ENCODE peak calls at places on chromosomes 4 and X, in five cellular contexts. N is CD4-positive, alpha-beta T cell; A is pancreas; G is psoas muscle; X is stomach. K is an unnamed sample.

GRCh38 chrX:68929332-68930150 is 100.7 kb downstream of the EFNB1 start:
- DNase-seq in N (no peak), A (no peak), G (peak), X (peak), K (no peak)

GRCh38 chrX:34734383-34734782 is 77.3 kb upstream of the TMEM47 start:
- DNase-seq in N (no peak), A (no peak), G (no peak), X (no peak), K (no peak)

GRCh38 chr4:119212964-119213606 is 572 bp downstream of the USP53 start:
- DNase-seq in N (peak), A (peak), G (peak), X (peak), K (peak)

GRCh38 chr4:8882239-8882638 is 10.6 kb upstream of the HMX1 start:
- DNase-seq in N (no peak), A (no peak), G (no peak), X (no peak), K (no peak)

GRCh38 chrX:37425370-37425769 is 76.2 kb downstream of the PRRG1 start:
- DNase-seq in N (no peak), A (no peak), G (no peak), X (no peak), K (no peak)

GRCh38 chrX:81120936-81121351 is 80.8 kb downstream of the HMGN5 start:
- DNase-seq in N (peak), A (peak), G (peak), X (peak), K (peak)

GRCh38 chrX:88425739-88426138 is 321.3 kb upstream of the CPXCR1 start:
- DNase-seq in N (no peak), A (no peak), G (no peak), X (no peak), K (no peak)

GRCh38 chrX:153305941-153306464 is 15.6 kb downstream of the PNMA6F start:
- DNase-seq in N (no peak), A (no peak), G (no peak), X (no peak), K (no peak)

GRCh38 chr4:972651-973424 is 531 bp downstream of the DGKQ start:
- DNase-seq in N (peak), A (no peak), G (no peak), X (peak), K (peak)

GRCh38 chr4:10354225-10354624 is 103.0 kb downstream of the ZNF518B start:
- DNase-seq in N (no peak), A (no peak), G (no peak), X (no peak), K (no peak)

GRCh38 chrX:25083661-25084060 is 67.9 kb upstream of the ARX start:
- DNase-seq in N (no peak), A (no peak), G (no peak), X (no peak), K (no peak)

GRCh38 chr4:102578819-102579218 is 77.7 kb downstream of the NFKB1 start:
- DNase-seq in N (no peak), A (no peak), G (no peak), X (no peak), K (no peak)

GRCh38 chr4:8768357-8768999 is 103.2 kb downstream of the HMX1 start:
- DNase-seq in N (no peak), A (no peak), G (peak), X (no peak), K (no peak)

GRCh38 chrX:108494416-108495095 is 54.9 kb downstream of the COL4A5 start:
- DNase-seq in N (no peak), A (no peak), G (no peak), X (no peak), K (no peak)

GRCh38 chr4:85793256-85793655 is 318.3 kb downstream of the ARHGAP24 start:
- DNase-seq in N (no peak), A (no peak), G (no peak), X (no peak), K (no peak)

GRCh38 chrX:32896132-32896531 is 315.2 kb downstream of the DMD start:
- DNase-seq in N (no peak), A (no peak), G (no peak), X (no peak), K (no peak)

GRCh38 chr4:155819066-155819465 is 47.0 kb downstream of the ASIC5 start:
- DNase-seq in N (no peak), A (no peak), G (no peak), X (no peak), K (no peak)

GRCh38 chr4:155820887-155821529 is 45.1 kb downstream of the ASIC5 start:
- DNase-seq in N (no peak), A (no peak), G (no peak), X (no peak), K (no peak)

GRCh38 chr4:155818639-155819038 is 47.4 kb downstream of the ASIC5 start:
- DNase-seq in N (no peak), A (no peak), G (no peak), X (no peak), K (no peak)

DNA sequence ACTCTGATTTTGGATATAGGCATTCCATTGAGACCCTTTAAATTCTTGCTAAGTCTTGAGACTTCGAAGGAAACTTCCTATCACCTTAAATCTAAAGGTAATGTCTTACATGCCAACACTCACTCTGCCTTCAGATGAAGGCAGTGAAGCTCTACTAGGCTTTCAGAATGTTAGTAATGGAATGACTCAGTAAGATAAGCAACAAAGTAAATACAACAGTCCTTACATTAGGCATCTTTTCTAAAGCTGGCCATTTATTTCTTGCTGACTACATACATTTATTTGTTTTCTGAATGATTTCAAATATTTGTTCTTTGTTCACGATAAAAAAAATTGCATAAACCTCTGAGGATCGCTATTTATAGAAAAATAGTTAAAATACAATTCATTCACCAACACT is 43.5 kb downstream of the ASIC5 start:
- DNase-seq in N (no peak), A (no peak), G (no peak), X (no peak), K (peak)
- TF ChIP-seq CTCF in N (no peak), A (no peak), G (no peak), X (no peak), K (no peak)

GRCh38 chr4:185304944-185305690 is 90.6 kb downstream of the LRP2BP start:
- DNase-seq in N (no peak), A (no peak), G (no peak), X (no peak), K (peak)
- TF ChIP-seq CTCF in N (no peak), A (no peak), G (peak), X (no peak), K (peak)

GRCh38 chr4:26838055-26838842 is 22.4 kb upstream of the STIM2 start:
- DNase-seq in N (no peak), A (no peak), G (no peak), X (no peak), K (no peak)

GRCh38 chr4:26839016-26839415 is 21.6 kb upstream of the STIM2 start:
- DNase-seq in N (no peak), A (no peak), G (no peak), X (no peak), K (no peak)

GRCh38 chr4:26836539-26836938 is 24.1 kb upstream of the STIM2 start:
- DNase-seq in N (no peak), A (no peak), G (no peak), X (no peak), K (no peak)

DNA sequence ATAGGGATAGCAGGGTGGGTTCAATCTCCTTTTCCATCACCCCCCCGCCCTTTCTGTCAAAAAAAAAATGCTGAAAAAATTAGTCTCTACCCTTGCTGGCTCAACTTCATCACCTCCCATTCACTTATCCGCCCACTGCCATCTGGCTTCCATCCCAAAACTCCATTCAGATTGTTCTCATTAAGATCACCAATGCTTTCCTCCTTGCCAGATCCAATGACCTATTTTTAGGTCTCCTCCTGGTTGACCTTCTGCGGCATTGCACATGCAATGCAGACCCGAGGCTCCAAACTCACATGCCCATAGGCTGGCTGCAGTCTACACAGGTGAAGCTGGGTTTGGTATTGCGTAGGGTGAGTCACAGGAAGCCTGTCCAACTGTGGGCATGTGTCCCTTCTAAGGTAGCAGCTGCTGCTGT is 21.1 kb upstream of the STIM2 start:
- DNase-seq in N (no peak), A (no peak), G (no peak), X (no peak), K (no peak)
- TF ChIP-seq CTCF in N (no peak), A (no peak), G (no peak), X (no peak), K (no peak)

DNA sequence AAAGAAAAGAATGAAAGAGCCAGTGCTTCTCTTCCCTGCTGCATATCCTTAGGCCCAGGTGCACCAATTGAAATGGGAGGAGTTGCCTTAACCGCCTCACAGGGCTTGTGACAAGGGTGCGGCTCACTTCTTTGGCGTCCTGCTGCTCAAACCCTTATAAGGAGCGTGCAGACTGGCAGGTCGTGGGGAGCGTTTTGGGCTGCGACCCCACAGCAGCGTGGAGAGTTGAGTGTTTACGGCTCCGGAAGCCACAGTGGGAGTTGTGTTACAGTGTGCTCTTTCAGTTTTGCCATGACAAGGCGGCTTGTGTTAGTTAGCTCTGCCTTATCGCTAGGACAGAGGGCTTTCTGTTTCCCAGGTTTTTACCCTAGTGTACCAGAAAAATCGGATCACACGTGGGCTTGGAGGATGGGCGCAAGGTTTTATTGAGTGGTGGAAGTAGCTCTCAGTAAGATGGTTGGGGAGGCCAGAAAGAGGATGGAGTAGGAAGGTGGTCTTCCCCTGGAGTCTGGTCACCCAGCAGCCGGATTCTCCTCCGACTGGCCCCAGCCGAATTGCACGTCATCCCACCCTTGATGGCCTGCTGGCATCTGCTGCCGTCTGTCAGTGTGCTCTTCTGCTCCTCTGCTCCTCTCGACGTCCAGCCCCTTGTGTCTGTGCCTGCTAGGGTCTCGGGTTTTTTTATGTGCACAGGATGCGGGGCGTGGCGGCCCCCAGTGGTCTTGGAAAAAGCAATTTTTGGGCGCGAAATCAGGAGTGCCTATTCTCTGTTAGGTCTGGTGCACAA is 718.9 kb downstream of the ARAP2 start:
- DNase-seq in N (no peak), A (no peak), G (no peak), X (no peak), K (peak)
- TF ChIP-seq CTCF in N (no peak), A (no peak), G (no peak), X (no peak), K (no peak)

GRCh38 chrX:7586126-7586525 is 256.8 kb upstream of the VCX start:
- DNase-seq in N (no peak), A (no peak), G (no peak), X (no peak), K (peak)
- TF ChIP-seq CTCF in N (no peak), A (no peak), G (peak), X (peak), K (peak)

K was measured in GM12865.